ENCODE peak calls at places on chromosome X, in six cellular contexts. A, L, H, I, N and G are unnamed samples.

GRCh38 chrX:128518508-128518907 is 466.3 kb upstream of the ACTRT1 start:
- DNase-seq in A (no peak), L (no peak), H (no peak), I (no peak), N (peak; percentile 1), G (peak; percentile 44)

GRCh38 chrX:23783569-23784486 is 855 bp downstream of the SAT1 start:
- DNase-seq in A (no peak), L (no peak), H (no peak), I (no peak), N (peak; percentile 24), G (no peak)

GRCh38 chrX:23392195-23392594 is 57.5 kb downstream of the PTCHD1 start:
- DNase-seq in A (no peak), L (no peak), H (no peak), I (no peak), N (no peak), G (no peak)

GRCh38 chrX:1435241-1435900 is 17.3 kb downstream of the ASMTL start:
- DNase-seq in A (peak; percentile 50), L (no peak), H (no peak), I (no peak), N (no peak), G (no peak)

GRCh38 chrX:70454441-70455365 is 10.1 kb downstream of the DLG3 start:
- DNase-seq in A (peak; percentile 87), L (no peak), H (peak; percentile 88), I (no peak), N (peak; percentile 67), G (peak; percentile 81)

GRCh38 chrX:2967998-2968909 is 38.1 kb upstream of the ARSH start:
- DNase-seq in A (no peak), L (no peak), H (no peak), I (no peak), N (peak; percentile 67), G (peak; percentile 44)

GRCh38 chrX:103175944-103176753 is 38.8 kb upstream of the BEX4 start:
- DNase-seq in A (no peak), L (no peak), H (peak; percentile 72), I (no peak), N (peak; percentile 67), G (peak; percentile 48)

GRCh38 chrX:44071070-44071645 is 98.0 kb upstream of the NDP start:
- DNase-seq in A (no peak), L (no peak), H (no peak), I (no peak), N (peak; percentile 2), G (no peak)

GRCh38 chrX:102345916-102346315 is 93.9 kb downstream of the NXF2B start:
- DNase-seq in A (no peak), L (no peak), H (peak; percentile 78), I (no peak), N (peak; percentile 55), G (peak; percentile 41)

GRCh38 chrX:11474021-11474420 is 180.8 kb downstream of the AMELX start:
- DNase-seq in A (no peak), L (no peak), H (no peak), I (no peak), N (no peak), G (no peak)

GRCh38 chrX:14529288-14529989 is at the start of gene GLRA2:
- DNase-seq in A (no peak), L (no peak), H (no peak), I (no peak), N (peak; percentile 5), G (peak; percentile 38)

GRCh38 chrX:150683536-150684146 is 9.6 kb upstream of the MTMR1 start:
- DNase-seq in A (no peak), L (no peak), H (no peak), I (peak; percentile 20), N (peak; percentile 57), G (peak; percentile 56)

DNA sequence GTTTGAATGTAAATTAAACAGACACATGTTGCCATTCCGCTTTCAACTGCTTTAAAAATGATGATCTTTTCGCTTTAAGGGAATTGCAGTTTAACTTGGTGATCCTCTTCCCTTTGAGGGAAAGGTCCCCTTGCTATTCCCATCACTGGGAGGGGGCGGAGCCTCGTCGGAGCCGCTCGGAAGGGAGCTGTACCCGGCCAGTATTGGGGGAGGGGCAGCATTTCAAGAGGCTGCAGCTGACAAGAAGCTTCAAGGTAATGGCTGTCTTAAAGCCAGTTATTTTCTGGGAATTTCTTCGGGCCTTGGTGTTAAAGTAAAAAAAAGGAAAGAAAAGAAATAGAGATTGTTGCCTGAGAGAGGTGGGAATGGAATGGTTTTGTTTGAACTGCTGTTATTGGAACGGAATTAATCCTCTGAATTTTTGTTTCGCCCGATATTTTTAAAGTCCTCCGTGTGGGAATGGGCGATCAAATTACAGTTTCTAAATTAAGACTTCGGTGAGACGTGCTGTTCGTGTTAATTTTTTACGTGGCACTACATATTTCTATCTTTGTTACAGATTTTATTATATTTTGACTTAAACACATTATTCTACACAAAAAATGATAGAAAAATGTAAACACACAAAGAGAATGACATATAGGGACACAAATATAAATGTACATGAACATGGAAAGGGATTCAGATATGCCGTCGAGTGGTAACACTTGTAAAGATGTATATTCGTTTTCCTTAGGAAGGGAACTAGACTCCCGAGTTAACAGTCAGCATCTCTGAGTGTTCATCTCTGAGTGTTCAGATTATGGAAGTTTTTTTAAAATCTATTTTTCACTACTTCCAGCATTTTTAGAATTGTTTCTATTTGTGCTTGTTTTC is 9.2 kb downstream of the PWWP3B start:
- DNase-seq in A (peak; percentile 28), L (no peak), H (no peak), I (no peak), N (peak; percentile 89), G (peak; percentile 17)
- H3K4me3 ChIP-seq in A (no peak overlapping the region), L (no peak overlapping the region), H (no peak overlapping the region), I (no peak overlapping the region), N (peak overlapping the region; percentile 50), G (peak overlapping the region; percentile 20)

GRCh38 chrX:41802958-41803357 is 79.0 kb downstream of the GPR82 start:
- DNase-seq in A (no peak), L (no peak), H (no peak), I (no peak), N (no peak), G (peak; percentile 0)
- TF ChIP-seq CTCF in A (no peak), L (no peak), H (no peak), I (no peak), N (peak; percentile 26), G (no peak)

GRCh38 chrX:18401848-18402213 is 23.6 kb upstream of the CDKL5 start:
- DNase-seq in A (no peak), L (no peak), H (no peak), I (no peak), N (no peak), G (no peak)
- H3K4me3 ChIP-seq in A (no peak overlapping the region), L (no peak overlapping the region), H (no peak overlapping the region), I (no peak overlapping the region), N (no peak overlapping the region), G (no peak overlapping the region)

DNA sequence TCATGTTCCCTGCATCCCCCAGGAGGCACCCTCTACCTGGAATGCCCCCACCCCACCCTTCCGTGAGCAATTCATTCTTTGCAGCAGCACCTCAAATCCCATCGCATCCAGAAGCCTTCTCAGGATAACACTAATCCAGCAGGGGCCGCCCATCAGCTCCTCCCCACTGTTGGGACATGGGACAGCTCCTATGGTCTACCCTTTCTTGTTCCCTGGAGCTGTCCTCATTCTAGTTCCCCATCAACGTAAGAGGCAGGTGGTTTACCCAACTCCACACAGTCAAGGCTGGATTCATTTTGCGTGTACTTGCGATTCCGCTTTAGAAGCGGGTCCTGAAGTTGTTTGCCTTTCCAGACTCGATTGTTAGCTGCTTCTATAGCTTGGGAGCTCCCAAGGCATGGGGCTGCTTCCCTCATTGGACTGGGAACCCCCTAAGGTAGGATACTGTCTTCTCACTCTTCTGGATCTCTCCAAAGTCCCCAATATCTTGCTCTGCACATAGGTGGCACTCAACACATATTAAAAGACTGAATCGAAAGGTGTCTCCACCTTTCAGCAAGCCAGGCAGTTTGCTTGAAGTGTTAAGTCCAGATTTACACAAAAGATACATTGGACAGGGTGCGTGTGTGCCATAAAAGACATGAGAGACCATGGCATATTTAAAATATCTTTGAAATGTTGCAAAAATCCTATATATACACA is 942 bp upstream of the APLN start:
- DNase-seq in A (no peak), L (no peak), H (peak; percentile 22), I (no peak), N (no peak), G (peak; percentile 40)
- TF ChIP-seq CTCF in A (no peak), L (no peak), H (no peak), I (no peak), N (peak; percentile 16), G (peak; percentile 28)

GRCh38 chrX:13009256-13009655 is 34.3 kb downstream of the TMSB4X start:
- DNase-seq in A (no peak), L (no peak), H (no peak), I (no peak), N (no peak), G (peak; percentile 35)
- H3K4me3 ChIP-seq in A (no peak overlapping the region), L (no peak overlapping the region), H (no peak overlapping the region), I (no peak overlapping the region), N (no peak overlapping the region), G (no peak overlapping the region)

GRCh38 chrX:8851487-8851886 is 50.3 kb upstream of the FAM9A start:
- DNase-seq in A (no peak), L (no peak), H (no peak), I (no peak), N (peak; percentile 25), G (peak; percentile 10)
- TF ChIP-seq CTCF in A (no peak), L (no peak), H (no peak), I (no peak), N (no peak), G (no peak)